ENCODE peak calls at places on chromosomes 16 and 17, in seven cellular contexts. S is WTC11; U is heart left ventricle; X is NCI-H2029; G is stomach; N is activated B cell treated with CpG ODN at 0.5 μM for 24 hours; H is activated effector memory CD4-positive, alpha-beta T cell treated with anti-CD3 and anti-CD28 coated beads, Interleukin-2, amount 50 U/mL, for 16 hours. Y is an unnamed sample.

GRCh38 chr16:67235816-67236547 is 9.1 kb downstream of the TMEM208 start:
- DNase-seq in S (no peak), U (peak), X (no peak), G (no peak), N (no peak), H (peak), Y (no peak)

GRCh38 chr17:79652999-79653643 is 42.3 kb upstream of the RBFOX3 start:
- DNase-seq in S (no peak), U (no peak), X (no peak), G (no peak), N (no peak), H (no peak), Y (peak)

GRCh38 chr17:76381633-76382304 is 2.6 kb upstream of the SPHK1 start:
- DNase-seq in S (no peak), U (peak), X (no peak), G (no peak), N (no peak), H (no peak), Y (no peak)

GRCh38 chr17:40791808-40792436 is 7.8 kb downstream of the KRT28 start:
- DNase-seq in S (no peak), U (no peak), X (no peak), G (no peak), N (no peak), H (no peak), Y (no peak)

GRCh38 chr17:14334261-14334860 is 33.5 kb downstream of the HS3ST3B1 start:
- DNase-seq in S (no peak), U (no peak), X (no peak), G (no peak), N (no peak), H (peak), Y (no peak)

GRCh38 chr16:30356401-30357084 is 1.4 kb upstream of the CD2BP2 start:
- DNase-seq in S (no peak), U (peak), X (peak), G (no peak), N (no peak), H (no peak), Y (no peak)

GRCh38 chr16:89473136-89473712 is 17.1 kb downstream of the ANKRD11 start:
- DNase-seq in S (no peak), U (no peak), X (no peak), G (no peak), N (no peak), H (no peak), Y (no peak)

GRCh38 chr16:84104231-84104630 is 12.5 kb downstream of the MBTPS1 start:
- DNase-seq in S (no peak), U (no peak), X (no peak), G (no peak), N (no peak), H (no peak), Y (no peak)

GRCh38 chr17:53470626-53471025 is 352.1 kb upstream of the KIF2B start:
- DNase-seq in S (no peak), U (no peak), X (no peak), G (no peak), N (no peak), H (no peak), Y (no peak)

GRCh38 chr17:47669060-47669459 is 19.3 kb downstream of the KPNB1 start:
- DNase-seq in S (no peak), U (no peak), X (no peak), G (no peak), N (no peak), H (no peak), Y (no peak)

GRCh38 chr17:27994586-27994985 is 47.9 kb upstream of the NLK start:
- DNase-seq in S (no peak), U (no peak), X (no peak), G (no peak), N (no peak), H (no peak), Y (no peak)

GRCh38 chr16:26816266-26816665 is 250.5 kb upstream of the C16orf82 start:
- DNase-seq in S (no peak), U (no peak), X (no peak), G (no peak), N (no peak), H (no peak), Y (no peak)

GRCh38 chr17:63961355-63962207 is 11.1 kb downstream of the SCN4A start:
- DNase-seq in S (peak), U (peak), X (peak), G (peak), N (no peak), H (peak), Y (peak)